ENCODE peak calls at places on chromosomes 5 and 9, in ten cellular contexts. R is stimulated activated CD4-positive, alpha-beta T cell treated with anti-CD3 and anti-CD28 coated beads, Interleukin-4, amount 100 ng/mL, for 48 hours; X is AG08395; G is RKO; V is activated naive CD8-positive, alpha-beta T cell treated with anti-CD3 and anti-CD28 coated beads, Interleukin-2, amount 50 U/mL, for 24 hours; I is right cardiac atrium; A is H7; T is activated naive CD4-positive, alpha-beta T cell; Y is neural crest cell; E is caudate nucleus. P is an unnamed sample.

GRCh38 chr5:126248611-126249010 is 174.6 kb upstream of the GRAMD2B start:
- DNase-seq in I (no peak), X (no peak), Y (no peak), G (no peak), V (no peak), A (no peak), R (no peak), T (no peak), E (no peak), P (no peak)

GRCh38 chr5:131277875-131278795 is 14.3 kb downstream of the CDC42SE2 start:
- DNase-seq in T (no peak), A (no peak), I (no peak), G (no peak), V (no peak), Y (no peak), X (no peak), R (no peak), E (no peak), P (no peak)

GRCh38 chr5:143220748-143221211 is 182.7 kb downstream of the NR3C1 start:
- DNase-seq in I (no peak), A (no peak), E (no peak), Y (no peak), G (no peak), R (no peak), T (no peak), X (no peak), V (no peak), P (no peak)

GRCh38 chr9:13266172-13266571 is 13.3 kb downstream of the MPDZ start:
- DNase-seq in X (peak; percentile 31), R (no peak), A (no peak), Y (no peak), T (no peak), E (no peak), V (no peak), G (no peak), I (no peak), P (no peak)

GRCh38 chr5:93735378-93735777 is 6.0 kb downstream of the POU5F2 start:
- DNase-seq in I (no peak), E (no peak), X (no peak), R (no peak), V (no peak), Y (no peak), G (no peak), A (no peak), T (no peak), P (no peak)

GRCh38 chr5:167671176-167671575 is 620.3 kb upstream of the WWC1 start:
- DNase-seq in R (no peak), E (no peak), X (peak; percentile 41), T (no peak), A (no peak), I (no peak), V (no peak), G (no peak), Y (no peak), P (no peak)

GRCh38 chr5:141326088-141326854 is 4.0 kb upstream of the PCDHGA1 start:
- DNase-seq in I (peak; percentile 59), T (peak; percentile 5), Y (no peak), V (peak; percentile 61), R (peak; percentile 45), X (peak; percentile 81), G (peak; percentile 90), A (peak; percentile 68), E (peak; percentile 67), P (peak; percentile 50)

GRCh38 chr5:100175346-100175745 is 359.8 kb upstream of the FAM174A start:
- DNase-seq in V (no peak), A (no peak), R (no peak), X (no peak), T (no peak), G (no peak), Y (peak; percentile 2), I (no peak), E (no peak), P (no peak)

GRCh38 chr5:160802567-160802966 is 49.4 kb downstream of the ATP10B start:
- DNase-seq in R (no peak), I (no peak), E (peak; percentile 55), G (no peak), Y (no peak), X (peak; percentile 22), V (no peak), A (no peak), T (no peak), P (peak; percentile 13)

GRCh38 chr9:127993721-127994120 is 12.9 kb upstream of the EEIG1 start:
- DNase-seq in V (no peak), T (no peak), E (no peak), A (no peak), R (no peak), X (no peak), G (no peak), I (no peak), Y (no peak), P (no peak)

GRCh38 chr9:109001275-109001676 is 12.0 kb downstream of the CTNNAL1 start:
- DNase-seq in G (peak; percentile 80), R (no peak), E (no peak), V (no peak), Y (no peak), X (peak; percentile 84), I (no peak), A (no peak), T (no peak), P (peak; percentile 66)

GRCh38 chr5:140642718-140643117 is 3.5 kb downstream of the TMCO6 start:
- DNase-seq in R (no peak), G (no peak), E (no peak), I (no peak), A (no peak), X (peak; percentile 53), V (no peak), T (no peak), Y (no peak), P (no peak)

GRCh38 chr5:6545770-6546690 is 86.8 kb downstream of the NSUN2 start:
- DNase-seq in E (no peak), A (no peak), I (no peak), G (no peak), Y (no peak), T (no peak), R (no peak), X (no peak), V (no peak), P (peak; percentile 14)

GRCh38 chr9:137383453-137384115 is 39.4 kb downstream of the EXD3 start:
- DNase-seq in I (peak; percentile 10), G (no peak), R (no peak), A (peak; percentile 75), T (no peak), V (no peak), Y (no peak), E (no peak), X (no peak), P (no peak)

GRCh38 chr9:104775961-104776360 is 12.0 kb downstream of the NIPSNAP3B start:
- DNase-seq in Y (no peak), V (no peak), G (no peak), X (no peak), A (no peak), E (no peak), R (no peak), I (no peak), T (no peak), P (no peak)

GRCh38 chr5:91101777-91102379 is 281.2 kb downstream of the ARRDC3 start:
- DNase-seq in T (no peak), G (peak; percentile 88), I (peak; percentile 70), X (peak; percentile 82), A (peak; percentile 40), Y (peak; percentile 56), V (peak; percentile 67), E (peak; percentile 74), R (peak; percentile 44), P (peak; percentile 64)

GRCh38 chr5:135140805-135141204 is 106.8 kb upstream of the PITX1 start:
- DNase-seq in I (peak; percentile 43), G (peak; percentile 8), T (no peak), Y (no peak), X (peak; percentile 79), V (no peak), R (no peak), E (no peak), A (no peak), P (peak; percentile 97)

GRCh38 chr5:122165574-122166021 is 36.3 kb downstream of the ZNF474 start:
- DNase-seq in T (no peak), I (no peak), G (no peak), Y (no peak), E (no peak), A (no peak), R (no peak), V (no peak), X (no peak), P (peak; percentile 85)

GRCh38 chr9:137070906-137071275 is 534 bp upstream of the SAPCD2 start:
- DNase-seq in A (no peak), Y (peak; percentile 55), I (peak; percentile 67), X (peak; percentile 2), T (no peak), G (peak; percentile 61), V (no peak), R (no peak), E (no peak), P (peak; percentile 72)

GRCh38 chr9:128731093-128731492 is 7.2 kb upstream of the ZDHHC12 start:
- DNase-seq in A (no peak), V (no peak), I (no peak), G (no peak), T (no peak), X (no peak), E (no peak), Y (no peak), R (no peak), P (no peak)

GRCh38 chr9:97501177-97501971 is at the start of gene TMOD1:
- DNase-seq in G (peak; percentile 65), T (no peak), V (peak; percentile 57), A (peak; percentile 99), E (peak; percentile 52), R (peak; percentile 29), Y (no peak), I (peak; percentile 77), X (peak; percentile 82), P (peak; percentile 76)

GRCh38 chr5:150781706-150782614 is 3.4 kb downstream of the SMIM3 start:
- DNase-seq in A (no peak), E (peak; percentile 57), T (no peak), G (peak; percentile 33), R (no peak), X (peak; percentile 88), Y (no peak), I (peak; percentile 83), V (no peak), P (no peak)

GRCh38 chr9:126564128-126564527 is 49.6 kb upstream of the LMX1B start:
- DNase-seq in Y (no peak), R (no peak), G (no peak), E (no peak), V (no peak), I (no peak), A (peak; percentile 51), T (no peak), X (no peak), P (no peak)

GRCh38 chr5:42943931-42944631 is 96.0 kb downstream of the ANXA2R start:
- DNase-seq in A (peak; percentile 70), V (no peak), E (no peak), G (no peak), T (no peak), I (no peak), X (peak; percentile 12), Y (no peak), R (no peak), P (no peak)

GRCh38 chr9:95130484-95130883 is 187.0 kb downstream of the FANCC start:
- DNase-seq in E (no peak), R (no peak), A (peak; percentile 60), V (no peak), T (no peak), Y (no peak), G (no peak), X (no peak), I (no peak), P (no peak)

GRCh38 chr9:100472725-100473261 is at the start of gene TMEFF1:
- DNase-seq in V (peak; percentile 60), I (peak; percentile 33), T (peak; percentile 12), G (no peak), Y (peak; percentile 70), E (peak; percentile 11), R (peak; percentile 48), A (peak; percentile 97), X (peak; percentile 71), P (peak; percentile 25)

GRCh38 chr5:153767221-153768218 is 271.2 kb downstream of the FAM114A2 start:
- DNase-seq in R (no peak), V (no peak), X (no peak), T (no peak), G (no peak), Y (no peak), A (no peak), I (no peak), E (peak; percentile 69), P (no peak)

GRCh38 chr9:32399110-32399815 is 14.8 kb downstream of the ACO1 start:
- DNase-seq in T (no peak), I (no peak), X (no peak), V (no peak), E (no peak), Y (no peak), A (no peak), R (no peak), G (no peak), P (no peak)

P was measured in SW480.